ENCODE peak calls at places on chromosomes 5 and 9, in six cellular contexts. Z is left ventricle myocardium inferior, X is colonic mucosa, P is GM12878, S is tibial artery, Y is psoas muscle. B is an unnamed sample.

GRCh38 chr9:70519912-70520724 is 105.7 kb upstream of the KLF9 start:
- DNase-seq in S (no peak), Z (no peak), P (peak; percentile 51), X (no peak), Y (no peak), B (no peak)

GRCh38 chr5:68995847-68996204 is 98.0 kb upstream of the SLC30A5 start:
- DNase-seq in Y (no peak), P (no peak), X (no peak), Z (no peak), S (no peak), B (no peak)

GRCh38 chr9:135348076-135348787 is 131.3 kb upstream of the PPP1R26 start:
- DNase-seq in S (no peak), Y (peak; percentile 12), P (no peak), Z (no peak), X (no peak), B (no peak)

GRCh38 chr9:35518212-35518917 is 28.5 kb downstream of the RUSC2 start:
- DNase-seq in Z (no peak), S (no peak), P (no peak), Y (peak; percentile 57), X (no peak), B (no peak)

GRCh38 chr9:12775963-12776774 is 1.3 kb downstream of the LURAP1L start:
- DNase-seq in X (peak; percentile 91), S (peak; percentile 89), Z (peak; percentile 82), P (no peak), Y (peak; percentile 86), B (peak; percentile 69)

GRCh38 chr5:124477002-124477546 is 269.4 kb downstream of the ZNF608 start:
- DNase-seq in P (no peak), X (no peak), Z (no peak), S (no peak), Y (no peak), B (no peak)

GRCh38 chr9:92971121-92971520 is 23.8 kb downstream of the FGD3 start:
- DNase-seq in X (no peak), Z (no peak), Y (no peak), P (no peak), S (no peak), B (no peak)

GRCh38 chr5:100644206-100644605 is 109.0 kb downstream of the FAM174A start:
- DNase-seq in S (no peak), Z (no peak), X (no peak), Y (no peak), P (no peak), B (no peak)

GRCh38 chr5:115309751-115310370 is 13.4 kb upstream of the CCDC112 start:
- DNase-seq in Z (no peak), X (no peak), P (no peak), Y (no peak), S (no peak), B (peak; percentile 20)

GRCh38 chr9:4573634-4574391 is 83.5 kb downstream of the SLC1A1 start:
- DNase-seq in S (no peak), Y (no peak), X (no peak), Z (no peak), P (no peak), B (no peak)

GRCh38 chr9:98218562-98219363 is 26.3 kb upstream of the CORO2A start:
- DNase-seq in X (no peak), P (no peak), S (no peak), Y (peak; percentile 19), Z (no peak), B (no peak)

GRCh38 chr9:88544245-88544644 is 9.3 kb downstream of the NXNL2 start:
- DNase-seq in X (peak; percentile 41), S (no peak), Y (no peak), Z (no peak), P (no peak), B (no peak)

GRCh38 chr9:76023715-76024195 is 133.3 kb downstream of the PCSK5 start:
- DNase-seq in Y (no peak), S (no peak), P (no peak), Z (no peak), X (no peak), B (no peak)

GRCh38 chr9:113530022-113530635 is 66.6 kb downstream of the RGS3 start:
- DNase-seq in P (no peak), Y (no peak), S (no peak), Z (no peak), X (no peak), B (no peak)

GRCh38 chr9:35114113-35114847 is 1.4 kb downstream of the ATOSB start:
- DNase-seq in S (peak; percentile 93), Z (peak; percentile 84), P (no peak), X (peak; percentile 95), Y (peak; percentile 86), B (peak; percentile 33)

GRCh38 chr5:111254613-111255012 is 30.4 kb downstream of the CAMK4 start:
- DNase-seq in P (peak; percentile 95), Y (no peak), X (no peak), Z (no peak), S (no peak), B (peak; percentile 76)

GRCh38 chr9:127351182-127352166 is 45.5 kb upstream of the SLC2A8 start:
- DNase-seq in S (no peak), X (no peak), Y (no peak), P (no peak), Z (no peak), B (no peak)

GRCh38 chr5:149869266-149869875 is 75.2 kb downstream of the PDE6A start:
- DNase-seq in Y (no peak), Z (no peak), X (peak; percentile 86), S (no peak), P (no peak), B (no peak)

GRCh38 chr9:108101410-108101809 is 611.8 kb upstream of the KLF4 start:
- DNase-seq in S (no peak), Y (no peak), P (no peak), X (no peak), Z (no peak), B (no peak)

DNA sequence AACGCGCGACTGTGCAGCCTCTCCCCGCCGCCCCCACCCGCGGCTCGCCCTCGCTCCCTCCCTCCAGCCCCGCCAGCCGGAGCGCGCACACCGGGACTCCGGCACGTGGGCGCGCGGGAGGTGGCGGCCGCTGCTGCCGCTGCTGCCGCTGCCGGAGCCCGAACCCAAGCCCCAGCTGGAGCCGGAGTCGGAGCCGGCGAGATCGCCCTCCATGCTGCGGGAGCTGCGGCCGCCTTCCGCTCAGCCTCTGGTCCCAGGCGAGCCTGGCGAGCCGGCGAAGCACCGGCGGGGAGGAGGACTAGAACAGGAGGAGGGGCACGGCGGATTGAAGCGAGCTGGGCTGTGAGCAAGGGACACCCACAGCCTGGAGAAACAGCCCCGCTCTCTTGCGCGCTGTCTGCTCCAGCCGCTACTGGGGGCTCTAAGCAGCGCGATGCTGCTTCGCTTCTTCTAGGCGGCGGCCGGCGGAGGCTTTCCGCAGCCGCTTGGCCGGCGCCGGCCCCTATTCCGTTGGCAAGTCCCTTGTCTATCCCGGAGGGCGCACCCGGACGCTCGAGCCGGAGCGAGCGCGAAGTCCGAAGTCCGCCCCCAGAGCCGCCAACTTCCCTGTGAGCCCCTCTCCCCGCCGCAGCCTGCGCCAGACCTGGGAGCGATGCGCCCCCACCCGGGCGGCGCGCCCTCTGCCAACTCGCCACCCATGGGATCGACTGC is 598.7 kb upstream of the SGCD start:
- DNase-seq in S (peak; percentile 47), Y (peak; percentile 75), P (no peak), Z (peak; percentile 69), X (peak; percentile 37), B (no peak)
- H3K4me3 ChIP-seq in S (peak overlapping the region; percentile 43), Y (peak overlapping the region; percentile 73), P (no peak overlapping the region), Z (peak overlapping the region; percentile 71), X (peak overlapping the region; percentile 28), B (no peak overlapping the region)

GRCh38 chr9:123074627-123075026 is 41.2 kb downstream of the GPR21 start:
- DNase-seq in Y (no peak), X (no peak), Z (no peak), P (no peak), S (no peak), B (no peak)

GRCh38 chr9:123073441-123073840 is 40.0 kb downstream of the GPR21 start:
- DNase-seq in Y (no peak), P (no peak), Z (no peak), X (no peak), S (no peak), B (no peak)

GRCh38 chr9:123070210-123070609 is 36.7 kb downstream of the GPR21 start:
- DNase-seq in S (no peak), X (no peak), P (no peak), Y (no peak), Z (no peak), B (no peak)

GRCh38 chr9:123072407-123072995 is 39.0 kb downstream of the GPR21 start:
- DNase-seq in Y (no peak), P (no peak), X (no peak), S (no peak), Z (no peak), B (no peak)

GRCh38 chr9:123073991-123074422 is 40.5 kb downstream of the GPR21 start:
- DNase-seq in S (no peak), X (no peak), Z (no peak), P (no peak), Y (no peak), B (no peak)
- TF ChIP-seq CTCF in S (no peak), X (no peak), Z (no peak), P (no peak), Y (no peak), B (no peak)

GRCh38 chr9:131965841-131966240 is 113.8 kb downstream of the MED27 start:
- DNase-seq in Z (no peak), X (no peak), Y (no peak), P (no peak), S (no peak), B (no peak)
- H3K27me3 ChIP-seq in Z (no peaks in the 10 kb centered on the region), X (no peaks in the 10 kb centered on the region), Y (no peaks in the 10 kb centered on the region), P (no peaks in the 10 kb centered on the region), S (no peaks in the 10 kb centered on the region), B (no peaks in the 10 kb centered on the region)

DNA sequence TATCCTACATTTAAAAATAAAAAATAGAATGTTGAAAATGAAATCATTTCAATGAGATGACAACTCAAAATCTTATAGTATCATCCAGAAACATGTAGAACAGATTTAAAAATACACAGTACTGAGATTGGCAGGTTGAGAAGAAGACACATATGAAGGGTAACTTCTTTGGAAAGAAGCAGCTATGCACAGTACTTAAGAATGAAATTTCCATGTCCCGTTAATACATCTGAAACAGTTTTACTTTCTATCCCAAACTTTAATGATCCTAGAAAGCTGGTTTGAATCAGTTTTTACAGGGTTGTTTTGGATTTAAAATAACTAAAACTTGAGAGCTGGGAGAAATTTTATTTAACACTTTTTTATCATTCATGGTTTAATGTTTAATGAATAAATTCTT is 36.0 kb upstream of the ARRDC3 start:
- DNase-seq in P (no peak), Z (no peak), S (no peak), X (no peak), Y (no peak), B (no peak)
- H3K4me3 ChIP-seq in P (no peak overlapping the region), Z (no peak overlapping the region), S (no peak overlapping the region), X (no peak overlapping the region), Y (no peak overlapping the region), B (no peak overlapping the region)

DNA sequence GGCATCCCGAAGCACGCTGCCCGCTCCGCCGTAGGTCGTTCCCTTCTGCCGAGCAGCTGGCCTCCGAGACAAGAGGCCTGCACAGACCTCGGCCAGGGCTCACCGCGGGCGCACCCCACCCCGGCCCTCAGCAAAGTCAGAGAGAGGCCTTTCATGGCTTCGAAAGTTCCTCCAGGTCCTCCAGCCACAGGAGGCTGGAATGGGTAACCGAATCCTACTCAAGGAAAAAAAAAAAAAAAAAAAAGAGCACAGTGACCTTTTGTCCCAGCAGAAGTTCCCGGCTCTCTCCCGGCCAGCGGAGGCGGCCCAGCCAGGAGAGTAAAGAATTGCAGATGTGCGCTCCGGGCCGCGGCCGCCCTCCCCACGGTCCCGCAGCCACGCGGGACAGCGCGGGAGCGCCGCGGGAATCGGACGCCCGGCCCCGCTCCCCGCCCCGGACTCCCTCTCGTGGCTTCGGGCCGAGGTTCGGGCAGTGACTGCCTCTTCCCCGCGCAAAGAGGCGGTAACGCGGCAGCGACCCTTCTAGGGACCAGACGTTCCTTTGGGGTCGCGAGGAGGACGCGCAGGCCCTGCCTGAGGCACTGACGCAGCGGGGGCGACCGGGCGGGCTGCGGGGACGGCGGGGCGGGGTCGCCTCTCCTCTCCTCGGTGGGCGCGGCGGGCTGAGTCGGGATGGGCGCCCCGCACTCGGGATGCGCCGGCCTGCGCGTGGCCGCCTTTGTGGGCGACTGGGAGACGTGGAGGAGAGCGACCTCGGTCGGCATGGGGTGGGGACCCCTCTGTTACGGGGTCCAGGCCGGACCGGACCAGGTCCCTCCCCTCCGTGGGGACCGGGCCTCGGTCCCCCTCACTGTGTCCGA is 790 bp downstream of the GFPT2 start:
- DNase-seq in S (peak; percentile 55), Y (peak; percentile 73), P (no peak), X (no peak), Z (peak; percentile 59), B (no peak)
- TF ChIP-seq CTCF in S (no peak), Y (no peak), P (no peak), X (no peak), Z (no peak), B (no peak)